ENCODE peak calls at places on chromosome 9, in seven cellular contexts. One of them, this sample, is unnamed.

GRCh38 chr9:87606921-87607521 is 109.4 kb downstream of the DAPK1 start:
- DNase-seq in hepatocyte: no peak
- DNase-seq in upper lobe of right lung: no peak
- DNase-seq in ascending aorta: no peak
- DNase-seq in left ventricle myocardium inferior: no peak
- DNase-seq in cardiac muscle cell: peak; percentile 81
- DNase-seq in fibroblast of lung: peak; percentile 65
- DNase-seq in this sample: no peak

GRCh38 chr9:127492616-127493015 is 41.3 kb downstream of the LRSAM1 start:
- DNase-seq in hepatocyte: no peak
- DNase-seq in upper lobe of right lung: no peak
- DNase-seq in ascending aorta: no peak
- DNase-seq in left ventricle myocardium inferior: no peak
- DNase-seq in cardiac muscle cell: no peak
- DNase-seq in fibroblast of lung: no peak
- DNase-seq in this sample: no peak

GRCh38 chr9:73613092-73613701 is 461.5 kb downstream of the ANXA1 start:
- DNase-seq in hepatocyte: no peak
- DNase-seq in upper lobe of right lung: no peak
- DNase-seq in ascending aorta: no peak
- DNase-seq in left ventricle myocardium inferior: no peak
- DNase-seq in cardiac muscle cell: peak; percentile 39
- DNase-seq in fibroblast of lung: no peak
- DNase-seq in this sample: no peak

GRCh38 chr9:90838098-90838497 is 36.5 kb downstream of the SYK start:
- DNase-seq in hepatocyte: no peak
- DNase-seq in upper lobe of right lung: no peak
- DNase-seq in ascending aorta: no peak
- DNase-seq in left ventricle myocardium inferior: no peak
- DNase-seq in cardiac muscle cell: no peak
- DNase-seq in fibroblast of lung: no peak
- DNase-seq in this sample: no peak

GRCh38 chr9:5817776-5818336 is 15.1 kb downstream of the ERMP1 start:
- DNase-seq in hepatocyte: no peak
- DNase-seq in upper lobe of right lung: no peak
- DNase-seq in ascending aorta: no peak
- DNase-seq in left ventricle myocardium inferior: no peak
- DNase-seq in cardiac muscle cell: peak; percentile 41
- DNase-seq in fibroblast of lung: peak; percentile 47
- DNase-seq in this sample: no peak

GRCh38 chr9:127158995-127159801 is 36.8 kb upstream of the ANGPTL2 start:
- DNase-seq in hepatocyte: peak; percentile 82
- DNase-seq in upper lobe of right lung: peak; percentile 54
- DNase-seq in ascending aorta: peak; percentile 56
- DNase-seq in left ventricle myocardium inferior: no peak
- DNase-seq in cardiac muscle cell: peak; percentile 66
- DNase-seq in fibroblast of lung: peak; percentile 87
- DNase-seq in this sample: no peak

GRCh38 chr9:121278535-121279169 is 10.7 kb downstream of the GSN start:
- DNase-seq in hepatocyte: peak; percentile 84
- DNase-seq in upper lobe of right lung: no peak
- DNase-seq in ascending aorta: peak; percentile 92
- DNase-seq in left ventricle myocardium inferior: no peak
- DNase-seq in cardiac muscle cell: peak; percentile 97
- DNase-seq in fibroblast of lung: peak; percentile 96
- DNase-seq in this sample: peak; percentile 35

GRCh38 chr9:71683598-71684235 is 84.6 kb downstream of the CEMIP2 start:
- DNase-seq in hepatocyte: peak; percentile 28
- DNase-seq in upper lobe of right lung: no peak
- DNase-seq in ascending aorta: no peak
- DNase-seq in left ventricle myocardium inferior: no peak
- DNase-seq in cardiac muscle cell: peak; percentile 71
- DNase-seq in fibroblast of lung: peak; percentile 67
- DNase-seq in this sample: no peak

GRCh38 chr9:98944130-98945074 is 695 bp downstream of the COL15A1 start:
- DNase-seq in hepatocyte: no peak
- DNase-seq in upper lobe of right lung: no peak
- DNase-seq in ascending aorta: no peak
- DNase-seq in left ventricle myocardium inferior: peak; percentile 36
- DNase-seq in cardiac muscle cell: peak; percentile 21
- DNase-seq in fibroblast of lung: peak; percentile 34
- DNase-seq in this sample: no peak

GRCh38 chr9:22649384-22649783 is 202.8 kb downstream of the DMRTA1 start:
- DNase-seq in hepatocyte: no peak
- DNase-seq in upper lobe of right lung: no peak
- DNase-seq in ascending aorta: no peak
- DNase-seq in left ventricle myocardium inferior: no peak
- DNase-seq in cardiac muscle cell: no peak
- DNase-seq in fibroblast of lung: peak; percentile 66
- DNase-seq in this sample: no peak

GRCh38 chr9:21017092-21017491 is 14.3 kb downstream of the HACD4 start:
- DNase-seq in hepatocyte: no peak
- DNase-seq in upper lobe of right lung: no peak
- DNase-seq in ascending aorta: no peak
- DNase-seq in left ventricle myocardium inferior: no peak
- DNase-seq in cardiac muscle cell: peak; percentile 47
- DNase-seq in fibroblast of lung: peak; percentile 67
- DNase-seq in this sample: no peak

GRCh38 chr9:111013250-111013649 is 25.0 kb downstream of the LPAR1 start:
- DNase-seq in hepatocyte: no peak
- DNase-seq in upper lobe of right lung: no peak
- DNase-seq in ascending aorta: no peak
- DNase-seq in left ventricle myocardium inferior: no peak
- DNase-seq in cardiac muscle cell: no peak
- DNase-seq in fibroblast of lung: no peak
- DNase-seq in this sample: no peak

GRCh38 chr9:111016046-111017026 is 21.9 kb downstream of the LPAR1 start:
- DNase-seq in hepatocyte: peak; percentile 32
- DNase-seq in upper lobe of right lung: no peak
- DNase-seq in ascending aorta: no peak
- DNase-seq in left ventricle myocardium inferior: no peak
- DNase-seq in cardiac muscle cell: peak; percentile 91
- DNase-seq in fibroblast of lung: peak; percentile 80
- DNase-seq in this sample: no peak

GRCh38 chr9:111008148-111009075 is 29.9 kb downstream of the LPAR1 start:
- DNase-seq in hepatocyte: no peak
- DNase-seq in upper lobe of right lung: no peak
- DNase-seq in ascending aorta: no peak
- DNase-seq in left ventricle myocardium inferior: no peak
- DNase-seq in cardiac muscle cell: no peak
- DNase-seq in fibroblast of lung: no peak
- DNase-seq in this sample: no peak

DNA sequence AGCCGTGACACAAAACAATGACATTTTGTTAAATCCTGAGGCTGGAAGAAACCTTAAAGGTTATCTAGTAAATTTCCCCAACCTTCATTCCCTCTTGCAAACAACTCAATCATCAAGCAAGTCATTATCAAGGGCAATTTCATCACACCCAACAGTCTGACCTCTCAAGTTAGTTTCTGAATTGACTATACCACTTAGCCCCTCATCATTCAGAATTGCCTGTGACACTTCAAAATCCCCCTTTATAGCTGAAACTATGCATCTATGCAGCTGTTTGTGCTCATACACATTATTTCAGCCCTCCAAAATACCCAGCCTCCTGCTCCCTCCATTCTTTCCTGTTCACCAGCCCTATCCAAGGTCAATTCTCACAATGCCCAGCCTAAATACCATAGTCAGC is 24.6 kb downstream of the LPAR1 start:
- DNase-seq in hepatocyte: no peak
- DNase-seq in upper lobe of right lung: no peak
- DNase-seq in ascending aorta: no peak
- DNase-seq in left ventricle myocardium inferior: no peak
- DNase-seq in cardiac muscle cell: no peak
- DNase-seq in fibroblast of lung: no peak
- DNase-seq in this sample: no peak
- H3K4me3 ChIP-seq in hepatocyte: no peak overlapping the region
- H3K4me3 ChIP-seq in upper lobe of right lung: no peak overlapping the region
- H3K4me3 ChIP-seq in ascending aorta: no peak overlapping the region
- H3K4me3 ChIP-seq in left ventricle myocardium inferior: no peak overlapping the region
- H3K4me3 ChIP-seq in cardiac muscle cell: no peak overlapping the region
- H3K4me3 ChIP-seq in fibroblast of lung: no peak overlapping the region
- H3K4me3 ChIP-seq in this sample: no peak overlapping the region

DNA sequence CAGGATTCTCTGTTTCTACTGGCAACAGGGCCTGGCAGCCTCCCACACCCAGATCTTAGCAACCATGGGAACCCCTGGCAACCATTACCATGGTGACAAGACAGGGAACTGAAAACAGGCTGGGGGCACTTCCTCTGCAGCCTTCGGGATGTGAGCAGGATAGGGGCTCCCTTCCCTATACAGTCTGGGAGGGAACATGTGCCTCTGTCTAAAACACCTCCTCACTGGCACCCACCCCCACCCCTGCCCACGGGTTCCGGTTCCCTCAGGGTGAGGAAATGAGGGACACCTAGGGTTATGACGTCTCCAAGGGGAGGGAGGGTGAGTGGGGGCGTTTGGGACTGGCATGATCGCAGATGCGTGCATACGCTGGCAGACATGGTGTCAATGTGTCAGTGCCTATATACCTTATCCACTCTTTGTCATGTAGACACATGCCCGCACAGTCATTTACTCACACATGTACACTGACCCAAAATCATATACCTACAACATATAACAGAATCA is 3.0 kb upstream of the DNAJB5 start:
- DNase-seq in hepatocyte: no peak
- DNase-seq in upper lobe of right lung: no peak
- DNase-seq in ascending aorta: peak; percentile 71
- DNase-seq in left ventricle myocardium inferior: peak; percentile 36
- DNase-seq in cardiac muscle cell: peak; percentile 36
- DNase-seq in fibroblast of lung: no peak
- DNase-seq in this sample: peak; percentile 50
- H3K27ac ChIP-seq in hepatocyte: no peak overlapping the region
- H3K27ac ChIP-seq in upper lobe of right lung: no peak overlapping the region
- H3K27ac ChIP-seq in ascending aorta: no peak overlapping the region
- H3K27ac ChIP-seq in left ventricle myocardium inferior: no peak overlapping the region
- H3K27ac ChIP-seq in cardiac muscle cell: no peak overlapping the region
- H3K27ac ChIP-seq in fibroblast of lung: no peak overlapping the region
- H3K27ac ChIP-seq in this sample: peak overlapping the region; percentile 39

DNA sequence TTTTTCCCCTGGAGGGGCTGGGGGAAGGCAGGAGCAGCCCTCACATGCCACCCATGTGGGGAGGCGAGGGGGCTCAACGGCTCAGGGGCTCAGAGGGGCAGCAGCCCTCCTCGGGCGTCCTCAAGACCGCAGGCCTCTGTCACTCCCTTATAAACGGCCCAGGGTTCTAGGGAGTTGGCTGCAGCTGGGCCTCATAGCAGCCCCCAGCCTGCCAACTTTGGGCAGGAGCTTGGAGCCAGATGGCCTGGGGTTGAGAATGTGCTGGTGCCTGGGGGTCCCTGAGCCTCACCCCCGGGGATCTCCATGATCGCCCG is 51.0 kb upstream of the RNU6ATAC start:
- DNase-seq in hepatocyte: no peak
- DNase-seq in upper lobe of right lung: peak; percentile 47
- DNase-seq in ascending aorta: peak; percentile 50
- DNase-seq in left ventricle myocardium inferior: no peak
- DNase-seq in cardiac muscle cell: no peak
- DNase-seq in fibroblast of lung: no peak
- DNase-seq in this sample: no peak
- H3K4me1 ChIP-seq in hepatocyte: peaks cover 33% of the 10 kb centered on the region
- H3K4me1 ChIP-seq in upper lobe of right lung: peaks cover 25% of the 10 kb centered on the region
- H3K4me1 ChIP-seq in ascending aorta: peaks cover 3% of the 10 kb centered on the region
- H3K4me1 ChIP-seq in left ventricle myocardium inferior: peaks cover 41% of the 10 kb centered on the region
- H3K4me1 ChIP-seq in cardiac muscle cell: peaks cover 36% of the 10 kb centered on the region
- H3K4me1 ChIP-seq in fibroblast of lung: peaks cover 13% of the 10 kb centered on the region
- H3K4me1 ChIP-seq in this sample: no peaks in the 10 kb centered on the region

DNA sequence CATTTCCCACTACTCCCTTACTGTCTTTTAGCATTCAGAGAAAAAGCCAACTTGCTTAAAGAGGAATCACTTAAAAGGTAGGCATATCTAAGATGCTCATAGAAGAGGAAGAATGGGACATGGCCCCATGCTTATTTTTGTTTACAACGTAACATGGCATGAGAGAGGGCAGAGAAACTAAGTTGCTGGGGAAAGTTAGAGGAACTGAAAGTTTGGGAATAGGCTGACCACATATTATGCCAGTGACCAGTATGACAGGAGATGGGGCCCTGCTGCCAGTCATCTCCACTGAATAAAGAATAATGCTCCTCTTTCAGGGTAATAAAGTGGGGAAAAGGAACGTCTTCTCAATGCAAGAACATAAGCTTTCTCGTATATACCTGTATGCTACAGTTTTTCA is 1.9 kb downstream of the PLPP6 start:
- DNase-seq in hepatocyte: no peak
- DNase-seq in upper lobe of right lung: no peak
- DNase-seq in ascending aorta: no peak
- DNase-seq in left ventricle myocardium inferior: no peak
- DNase-seq in cardiac muscle cell: no peak
- DNase-seq in fibroblast of lung: no peak
- DNase-seq in this sample: no peak
- H3K4me3 ChIP-seq in hepatocyte: no peak overlapping the region
- H3K4me3 ChIP-seq in upper lobe of right lung: no peak overlapping the region
- H3K4me3 ChIP-seq in ascending aorta: peak overlapping the region; percentile 86
- H3K4me3 ChIP-seq in left ventricle myocardium inferior: no peak overlapping the region
- H3K4me3 ChIP-seq in cardiac muscle cell: no peak overlapping the region
- H3K4me3 ChIP-seq in fibroblast of lung: no peak overlapping the region
- H3K4me3 ChIP-seq in this sample: no peak overlapping the region

GRCh38 chr9:26951794-26952193 is 4.4 kb upstream of the IFT74 start:
- DNase-seq in hepatocyte: no peak
- DNase-seq in upper lobe of right lung: no peak
- DNase-seq in ascending aorta: no peak
- DNase-seq in left ventricle myocardium inferior: no peak
- DNase-seq in cardiac muscle cell: no peak
- DNase-seq in fibroblast of lung: no peak
- DNase-seq in this sample: no peak

GRCh38 chr9:26950521-26950920 is 3.5 kb upstream of the PLAA start:
- DNase-seq in hepatocyte: no peak
- DNase-seq in upper lobe of right lung: no peak
- DNase-seq in ascending aorta: no peak
- DNase-seq in left ventricle myocardium inferior: no peak
- DNase-seq in cardiac muscle cell: no peak
- DNase-seq in fibroblast of lung: no peak
- DNase-seq in this sample: no peak

GRCh38 chr9:26955222-26955903 is 849 bp upstream of the IFT74 start:
- DNase-seq in hepatocyte: no peak
- DNase-seq in upper lobe of right lung: no peak
- DNase-seq in ascending aorta: no peak
- DNase-seq in left ventricle myocardium inferior: no peak
- DNase-seq in cardiac muscle cell: peak; percentile 35
- DNase-seq in fibroblast of lung: peak; percentile 17
- DNase-seq in this sample: peak; percentile 2

GRCh38 chr9:26955921-26956886 is at the start of gene IFT74:
- DNase-seq in hepatocyte: peak; percentile 99
- DNase-seq in upper lobe of right lung: peak; percentile 98
- DNase-seq in ascending aorta: peak; percentile 99
- DNase-seq in left ventricle myocardium inferior: peak; percentile 98
- DNase-seq in cardiac muscle cell: peak; percentile 99
- DNase-seq in fibroblast of lung: peak; percentile 99
- DNase-seq in this sample: peak; percentile 96

DNA sequence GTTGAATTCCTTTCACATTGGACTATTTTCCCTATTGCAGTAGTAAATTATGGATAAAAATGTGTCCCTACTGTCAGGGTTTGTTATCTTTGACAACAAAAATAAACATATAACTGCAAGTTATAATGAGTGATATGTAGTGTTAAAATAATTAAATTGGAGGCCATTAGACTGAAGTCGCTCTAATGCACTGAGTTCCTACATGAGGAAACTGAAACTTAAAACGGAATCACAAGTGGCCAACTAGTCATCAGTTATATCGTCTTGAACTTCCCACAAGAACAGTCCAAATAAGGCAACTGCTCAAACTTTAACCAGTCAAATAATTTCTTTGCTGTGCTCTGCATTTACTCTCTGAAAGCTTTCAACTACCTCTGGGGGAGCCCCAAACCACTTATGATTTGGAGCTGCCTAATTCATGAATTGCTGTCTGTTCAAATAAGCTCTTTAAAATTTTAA is 2.1 kb upstream of the IFT74 start:
- DNase-seq in hepatocyte: no peak
- DNase-seq in upper lobe of right lung: no peak
- DNase-seq in ascending aorta: no peak
- DNase-seq in left ventricle myocardium inferior: no peak
- DNase-seq in cardiac muscle cell: peak; percentile 15
- DNase-seq in fibroblast of lung: peak; percentile 24
- DNase-seq in this sample: no peak
- H3K27ac ChIP-seq in hepatocyte: no peak overlapping the region
- H3K27ac ChIP-seq in upper lobe of right lung: peak overlapping the region; percentile 67
- H3K27ac ChIP-seq in ascending aorta: peak overlapping the region; percentile 39
- H3K27ac ChIP-seq in left ventricle myocardium inferior: no peak overlapping the region
- H3K27ac ChIP-seq in cardiac muscle cell: no peak overlapping the region
- H3K27ac ChIP-seq in fibroblast of lung: no peak overlapping the region
- H3K27ac ChIP-seq in this sample: no peak overlapping the region

This sample was measured in CD4-positive, alpha-beta memory T cell.